ENCODE peak calls at places on chromosomes 2 and 18, in seven cellular contexts. One of them, this sample, is unnamed.
A peak's percentile ranks its signal among the peaks of the same experiment; 100 is the strongest.

GRCh38 chr2:12903272-12903671 is 186.5 kb downstream of the TRIB2 start:
- DNase-seq in heart left ventricle: no peak
- DNase-seq in GM12865: no peak
- DNase-seq in B cell: no peak
- DNase-seq in stomach: no peak
- DNase-seq in glutamatergic neuron: no peak
- DNase-seq in cardiac muscle cell: no peak
- DNase-seq in this sample: no peak

GRCh38 chr2:207317358-207317984 is 151.7 kb upstream of the KLF7 start:
- DNase-seq in GM12865: no peak
- DNase-seq in cardiac muscle cell: peak; percentile 34
- DNase-seq in glutamatergic neuron: no peak
- DNase-seq in heart left ventricle: no peak
- DNase-seq in stomach: no peak
- DNase-seq in B cell: no peak
- DNase-seq in this sample: no peak

GRCh38 chr2:224155896-224156295 is 116.8 kb upstream of the SERPINE2 start:
- DNase-seq in glutamatergic neuron: no peak
- DNase-seq in cardiac muscle cell: peak; percentile 55
- DNase-seq in stomach: no peak
- DNase-seq in B cell: no peak
- DNase-seq in heart left ventricle: no peak
- DNase-seq in GM12865: no peak
- DNase-seq in this sample: no peak

GRCh38 chr2:63301481-63301880 is 250.9 kb downstream of the OTX1 start:
- DNase-seq in B cell: no peak
- DNase-seq in heart left ventricle: no peak
- DNase-seq in stomach: no peak
- DNase-seq in cardiac muscle cell: peak; percentile 1
- DNase-seq in GM12865: peak; percentile 5
- DNase-seq in glutamatergic neuron: no peak
- DNase-seq in this sample: no peak

GRCh38 chr2:226366920-226367319 is 432.7 kb downstream of the IRS1 start:
- DNase-seq in B cell: no peak
- DNase-seq in GM12865: no peak
- DNase-seq in heart left ventricle: no peak
- DNase-seq in stomach: no peak
- DNase-seq in cardiac muscle cell: no peak
- DNase-seq in glutamatergic neuron: no peak
- DNase-seq in this sample: no peak

GRCh38 chr18:62377408-62377807 is 52.3 kb downstream of the TNFRSF11A start:
- DNase-seq in heart left ventricle: no peak
- DNase-seq in cardiac muscle cell: no peak
- DNase-seq in glutamatergic neuron: no peak
- DNase-seq in B cell: no peak
- DNase-seq in stomach: no peak
- DNase-seq in GM12865: no peak
- DNase-seq in this sample: no peak

GRCh38 chr2:105596522-105596921 is 148.2 kb upstream of the NCK2 start:
- DNase-seq in cardiac muscle cell: no peak
- DNase-seq in B cell: no peak
- DNase-seq in glutamatergic neuron: no peak
- DNase-seq in stomach: no peak
- DNase-seq in GM12865: no peak
- DNase-seq in heart left ventricle: no peak
- DNase-seq in this sample: no peak

GRCh38 chr2:110770696-110771425 is 38.5 kb downstream of the ACOXL start:
- DNase-seq in cardiac muscle cell: peak; percentile 43
- DNase-seq in glutamatergic neuron: no peak
- DNase-seq in B cell: no peak
- DNase-seq in GM12865: no peak
- DNase-seq in stomach: no peak
- DNase-seq in heart left ventricle: no peak
- DNase-seq in this sample: no peak

GRCh38 chr2:237714690-237715458 is 83.7 kb upstream of the RBM44 start:
- DNase-seq in B cell: no peak
- DNase-seq in glutamatergic neuron: no peak
- DNase-seq in heart left ventricle: no peak
- DNase-seq in cardiac muscle cell: peak; percentile 66
- DNase-seq in GM12865: no peak
- DNase-seq in stomach: no peak
- DNase-seq in this sample: no peak

GRCh38 chr2:43000242-43001054 is 208.1 kb upstream of the HAAO start:
- DNase-seq in B cell: no peak
- DNase-seq in heart left ventricle: no peak
- DNase-seq in glutamatergic neuron: no peak
- DNase-seq in stomach: no peak
- DNase-seq in GM12865: peak; percentile 50
- DNase-seq in cardiac muscle cell: no peak
- DNase-seq in this sample: no peak

GRCh38 chr2:99421469-99421868 is 68.3 kb downstream of the REV1 start:
- DNase-seq in B cell: no peak
- DNase-seq in glutamatergic neuron: no peak
- DNase-seq in stomach: no peak
- DNase-seq in heart left ventricle: no peak
- DNase-seq in GM12865: no peak
- DNase-seq in cardiac muscle cell: peak; percentile 55
- DNase-seq in this sample: no peak

GRCh38 chr2:70525032-70525431 is 28.6 kb downstream of the TGFA start:
- DNase-seq in glutamatergic neuron: no peak
- DNase-seq in B cell: no peak
- DNase-seq in stomach: peak; percentile 53
- DNase-seq in GM12865: no peak
- DNase-seq in heart left ventricle: no peak
- DNase-seq in cardiac muscle cell: peak; percentile 11
- DNase-seq in this sample: no peak

GRCh38 chr2:19747310-19748072 is 154.3 kb downstream of the TTC32 start:
- DNase-seq in cardiac muscle cell: no peak
- DNase-seq in GM12865: no peak
- DNase-seq in glutamatergic neuron: no peak
- DNase-seq in B cell: no peak
- DNase-seq in stomach: no peak
- DNase-seq in heart left ventricle: no peak
- DNase-seq in this sample: no peak

GRCh38 chr2:100623033-100623715 is 60.4 kb downstream of the PDCL3 start:
- DNase-seq in heart left ventricle: no peak
- DNase-seq in GM12865: no peak
- DNase-seq in stomach: no peak
- DNase-seq in B cell: no peak
- DNase-seq in glutamatergic neuron: no peak
- DNase-seq in cardiac muscle cell: no peak
- DNase-seq in this sample: no peak

GRCh38 chr2:45168731-45169338 is 159.6 kb upstream of the SIX2 start:
- DNase-seq in heart left ventricle: no peak
- DNase-seq in GM12865: no peak
- DNase-seq in glutamatergic neuron: peak; percentile 40
- DNase-seq in B cell: no peak
- DNase-seq in stomach: no peak
- DNase-seq in cardiac muscle cell: peak; percentile 32
- DNase-seq in this sample: no peak

GRCh38 chr2:55482186-55482945 is 37.2 kb upstream of the CFAP36 start:
- DNase-seq in glutamatergic neuron: peak; percentile 31
- DNase-seq in heart left ventricle: no peak
- DNase-seq in cardiac muscle cell: peak; percentile 84
- DNase-seq in GM12865: no peak
- DNase-seq in B cell: no peak
- DNase-seq in stomach: no peak
- DNase-seq in this sample: no peak

GRCh38 chr2:235230809-235231601 is 262.8 kb upstream of the AGAP1 start:
- DNase-seq in B cell: no peak
- DNase-seq in cardiac muscle cell: peak; percentile 76
- DNase-seq in heart left ventricle: no peak
- DNase-seq in glutamatergic neuron: no peak
- DNase-seq in stomach: no peak
- DNase-seq in GM12865: no peak
- DNase-seq in this sample: no peak

GRCh38 chr2:6824962-6825361 is 40.7 kb downstream of the CMPK2 start:
- DNase-seq in cardiac muscle cell: peak; percentile 34
- DNase-seq in stomach: no peak
- DNase-seq in GM12865: no peak
- DNase-seq in heart left ventricle: no peak
- DNase-seq in glutamatergic neuron: no peak
- DNase-seq in B cell: no peak
- DNase-seq in this sample: no peak

GRCh38 chr2:48586433-48586832 is 31.2 kb upstream of the GTF2A1L start:
- DNase-seq in stomach: no peak
- DNase-seq in glutamatergic neuron: no peak
- DNase-seq in B cell: no peak
- DNase-seq in cardiac muscle cell: no peak
- DNase-seq in heart left ventricle: no peak
- DNase-seq in GM12865: no peak
- DNase-seq in this sample: no peak

GRCh38 chr18:9971313-9971920 is 57.6 kb downstream of the VAPA start:
- DNase-seq in glutamatergic neuron: peak; percentile 71
- DNase-seq in GM12865: peak; percentile 81
- DNase-seq in B cell: peak; percentile 67
- DNase-seq in stomach: peak; percentile 84
- DNase-seq in cardiac muscle cell: peak; percentile 89
- DNase-seq in heart left ventricle: peak; percentile 73
- DNase-seq in this sample: peak; percentile 56

GRCh38 chr2:109216332-109216731 is 87.3 kb downstream of the SH3RF3 start:
- DNase-seq in glutamatergic neuron: no peak
- DNase-seq in heart left ventricle: no peak
- DNase-seq in B cell: no peak
- DNase-seq in cardiac muscle cell: no peak
- DNase-seq in stomach: no peak
- DNase-seq in GM12865: no peak
- DNase-seq in this sample: no peak
- TF ChIP-seq CTCF in glutamatergic neuron: no peak
- TF ChIP-seq CTCF in heart left ventricle: no peak
- TF ChIP-seq CTCF in B cell: no peak
- TF ChIP-seq CTCF in cardiac muscle cell: no peak
- TF ChIP-seq CTCF in stomach: no peak
- TF ChIP-seq CTCF in GM12865: no peak
- TF ChIP-seq CTCF in this sample: no peak

DNA sequence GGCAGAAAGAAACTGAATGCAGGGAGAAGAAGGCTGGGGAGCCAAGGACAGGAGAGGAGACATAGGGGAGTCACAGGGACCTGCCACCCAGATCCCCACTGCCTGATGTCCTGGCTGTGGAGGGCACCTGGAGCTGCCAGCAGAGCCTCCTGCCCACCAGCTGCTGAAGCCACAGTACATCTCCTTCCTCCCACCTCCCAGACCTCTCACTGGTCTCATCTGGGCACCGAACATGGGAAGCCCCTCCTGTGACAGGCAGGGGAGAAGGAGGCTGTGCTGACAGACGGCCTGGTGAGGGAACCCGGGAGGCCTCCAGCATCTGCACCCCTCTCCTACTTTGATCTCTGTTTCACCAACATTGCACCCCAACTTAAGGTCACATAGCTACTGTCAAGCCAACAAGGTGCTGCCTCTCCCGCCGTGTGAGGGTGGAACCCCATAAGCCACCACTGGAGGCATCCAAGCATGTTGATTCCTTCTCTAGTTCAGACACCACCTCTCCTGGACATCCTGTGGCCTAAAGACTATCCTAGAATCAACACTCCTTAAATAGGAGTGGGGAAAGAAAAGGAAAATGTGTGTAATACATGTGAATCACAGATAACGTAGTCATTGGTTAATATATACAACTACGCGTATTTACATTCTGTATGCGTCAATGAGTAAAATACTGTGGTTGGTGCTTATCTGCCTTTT is 3.6 kb upstream of the RNPEPL1 start:
- DNase-seq in GM12865: peak; percentile 61
- DNase-seq in glutamatergic neuron: no peak
- DNase-seq in cardiac muscle cell: peak; percentile 79
- DNase-seq in B cell: no peak
- DNase-seq in stomach: no peak
- DNase-seq in heart left ventricle: no peak
- DNase-seq in this sample: no peak
- TF ChIP-seq CTCF in GM12865: peak; percentile 17
- TF ChIP-seq CTCF in glutamatergic neuron: no peak
- TF ChIP-seq CTCF in cardiac muscle cell: peak; percentile 31
- TF ChIP-seq CTCF in B cell: no peak
- TF ChIP-seq CTCF in stomach: no peak
- TF ChIP-seq CTCF in heart left ventricle: no peak
- TF ChIP-seq CTCF in this sample: no peak

GRCh38 chr2:236628981-236629605 is 59.5 kb downstream of the ACKR3 start:
- DNase-seq in stomach: no peak
- DNase-seq in GM12865: no peak
- DNase-seq in cardiac muscle cell: no peak
- DNase-seq in B cell: no peak
- DNase-seq in heart left ventricle: peak; percentile 11
- DNase-seq in glutamatergic neuron: no peak
- DNase-seq in this sample: no peak

GRCh38 chr2:236627193-236627592 is 57.6 kb downstream of the ACKR3 start:
- DNase-seq in GM12865: no peak
- DNase-seq in B cell: no peak
- DNase-seq in glutamatergic neuron: no peak
- DNase-seq in stomach: no peak
- DNase-seq in cardiac muscle cell: no peak
- DNase-seq in heart left ventricle: no peak
- DNase-seq in this sample: no peak

GRCh38 chr2:236627846-236628245 is 58.2 kb downstream of the ACKR3 start:
- DNase-seq in cardiac muscle cell: no peak
- DNase-seq in GM12865: no peak
- DNase-seq in glutamatergic neuron: no peak
- DNase-seq in B cell: no peak
- DNase-seq in stomach: no peak
- DNase-seq in heart left ventricle: peak; percentile 7
- DNase-seq in this sample: no peak

GRCh38 chr2:236629961-236630872 is 60.6 kb downstream of the ACKR3 start:
- DNase-seq in cardiac muscle cell: no peak
- DNase-seq in glutamatergic neuron: no peak
- DNase-seq in stomach: peak; percentile 16
- DNase-seq in heart left ventricle: peak; percentile 20
- DNase-seq in B cell: no peak
- DNase-seq in GM12865: no peak
- DNase-seq in this sample: no peak

DNA sequence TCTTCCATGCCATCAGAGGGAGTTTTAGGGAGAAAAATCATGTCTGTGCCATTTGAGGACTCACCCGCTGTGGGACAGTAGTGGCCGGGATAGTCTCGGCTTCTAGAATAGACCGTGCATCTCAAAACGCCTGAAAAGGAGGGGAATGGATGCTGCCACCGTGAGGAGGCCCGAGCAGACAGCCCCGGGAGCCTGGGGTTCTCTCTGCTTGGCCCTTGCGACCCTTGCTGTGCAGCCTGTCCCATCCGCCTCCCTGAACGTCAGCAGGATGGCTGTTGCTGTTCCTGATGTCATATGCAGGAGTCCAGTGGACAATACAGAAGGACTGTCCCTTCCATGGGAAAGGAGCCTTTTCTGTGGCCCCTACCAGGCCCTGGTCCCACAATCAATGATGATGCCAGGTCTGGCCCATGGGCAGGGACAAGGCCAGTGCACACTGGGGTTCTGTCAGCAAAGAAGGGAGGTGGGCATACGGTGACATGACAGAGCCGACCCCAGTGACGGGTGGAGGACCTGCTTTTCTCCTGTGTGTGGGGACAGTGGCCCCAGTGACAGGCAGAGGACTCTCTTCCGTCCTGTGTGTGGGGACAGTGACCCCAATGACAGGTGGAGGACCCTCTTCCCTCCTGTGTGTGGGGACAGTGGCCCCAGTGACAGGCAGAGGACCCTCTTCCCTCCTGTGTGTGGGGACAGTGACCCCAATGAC is 58.8 kb downstream of the ACKR3 start:
- DNase-seq in glutamatergic neuron: no peak
- DNase-seq in cardiac muscle cell: no peak
- DNase-seq in heart left ventricle: peak; percentile 9
- DNase-seq in GM12865: no peak
- DNase-seq in stomach: no peak
- DNase-seq in B cell: no peak
- DNase-seq in this sample: no peak
- TF ChIP-seq CTCF in glutamatergic neuron: no peak
- TF ChIP-seq CTCF in cardiac muscle cell: no peak
- TF ChIP-seq CTCF in heart left ventricle: no peak
- TF ChIP-seq CTCF in GM12865: no peak
- TF ChIP-seq CTCF in stomach: no peak
- TF ChIP-seq CTCF in B cell: no peak
- TF ChIP-seq CTCF in this sample: no peak

GRCh38 chr2:146523218-146523617 is 1321.6 kb upstream of the ACVR2A start:
- DNase-seq in glutamatergic neuron: no peak
- DNase-seq in GM12865: no peak
- DNase-seq in cardiac muscle cell: peak; percentile 30
- DNase-seq in heart left ventricle: no peak
- DNase-seq in B cell: no peak
- DNase-seq in stomach: no peak
- DNase-seq in this sample: no peak
- TF ChIP-seq CTCF in glutamatergic neuron: peak; percentile 37
- TF ChIP-seq CTCF in GM12865: no peak
- TF ChIP-seq CTCF in cardiac muscle cell: peak; percentile 22
- TF ChIP-seq CTCF in heart left ventricle: no peak
- TF ChIP-seq CTCF in B cell: peak; percentile 25
- TF ChIP-seq CTCF in stomach: no peak
- TF ChIP-seq CTCF in this sample: peak; percentile 58

This sample was measured in progenitor cell of endocrine pancreas.